ENCODE peak calls at places on chromosomes 5 and 9, in seven cellular contexts. H is stimulated activated CD8-positive, alpha-beta memory T cell treated with anti-CD3 and anti-CD28 coated beads, Interleukin-7, amount 100 ng/mL, for 24 hours; Q is body of pancreas; N is NCI-H187; I is NCI-H82; O is hepatocyte; J is GM18507. X is an unnamed sample.
A peak's percentile ranks its signal among the peaks of the same experiment; 100 is the strongest.

GRCh38 chr5:4271193-4271592 is 675.6 kb downstream of the IRX1 start:
- DNase-seq in O (no peak), H (no peak), N (no peak), I (no peak), J (no peak), Q (no peak), X (no peak)

GRCh38 chr9:111668026-111668573 is 6.7 kb downstream of the GNG10 start:
- DNase-seq in N (no peak), J (no peak), Q (no peak), O (no peak), H (no peak), I (no peak), X (no peak)

GRCh38 chr9:129319938-129320481 is 141.9 kb upstream of the IER5L start:
- DNase-seq in Q (no peak), I (no peak), H (no peak), J (no peak), O (no peak), N (no peak), X (no peak)

GRCh38 chr5:72408127-72408526 is 88.0 kb downstream of the PTCD2 start:
- DNase-seq in N (no peak), Q (no peak), I (no peak), O (no peak), H (no peak), J (no peak), X (no peak)

GRCh38 chr9:12272471-12273072 is 420.6 kb upstream of the TYRP1 start:
- DNase-seq in H (no peak), I (no peak), Q (no peak), N (no peak), O (peak; percentile 19), J (no peak), X (no peak)

GRCh38 chr5:137672001-137672400 is 63.9 kb downstream of the KLHL3 start:
- DNase-seq in J (no peak), I (no peak), N (no peak), Q (peak; percentile 95), O (no peak), H (no peak), X (no peak)

GRCh38 chr5:102681403-102681983 is 73.6 kb upstream of the PAM start:
- DNase-seq in I (peak; percentile 82), N (peak; percentile 49), Q (peak; percentile 84), J (peak; percentile 9), O (peak; percentile 82), H (peak; percentile 34), X (peak; percentile 51)

GRCh38 chr9:69798737-69799136 is 21.9 kb upstream of the CFAP95 start:
- DNase-seq in J (no peak), N (no peak), H (no peak), Q (no peak), O (no peak), I (peak; percentile 27), X (no peak)

GRCh38 chr9:122140368-122141193 is 19.0 kb downstream of the NDUFA8 start:
- DNase-seq in N (no peak), H (no peak), O (no peak), J (no peak), Q (no peak), I (no peak), X (no peak)

GRCh38 chr5:52906845-52907244 is 82.3 kb upstream of the ITGA2 start:
- DNase-seq in H (no peak), J (no peak), Q (no peak), N (no peak), I (no peak), O (no peak), X (no peak)

GRCh38 chr5:57171818-57172465 is 1.9 kb upstream of the GPBP1 start:
- DNase-seq in H (no peak), N (no peak), Q (no peak), I (peak; percentile 22), O (peak; percentile 60), J (no peak), X (no peak)

GRCh38 chr9:99192786-99193465 is 28.8 kb downstream of the ALG2 start:
- DNase-seq in I (peak; percentile 41), O (no peak), Q (no peak), N (no peak), H (no peak), J (no peak), X (no peak)

GRCh38 chr5:33810491-33811120 is 81.2 kb downstream of the ADAMTS12 start:
- DNase-seq in N (no peak), J (no peak), Q (peak; percentile 12), I (no peak), O (no peak), H (no peak), X (no peak)

GRCh38 chr5:41908374-41909079 is 4.4 kb downstream of the RIMOC1 start:
- DNase-seq in Q (no peak), H (no peak), N (no peak), O (no peak), J (no peak), I (no peak), X (no peak)

GRCh38 chr5:179124853-179125788 is 64.9 kb downstream of the ZNF354C start:
- DNase-seq in O (no peak), J (no peak), N (no peak), H (no peak), I (no peak), Q (no peak), X (no peak)

GRCh38 chr5:135210286-135211055 is 176.4 kb upstream of the PITX1 start:
- DNase-seq in O (no peak), H (no peak), Q (no peak), N (no peak), I (no peak), J (no peak), X (no peak)

GRCh38 chr5:9054821-9055589 is 490.9 kb downstream of the SEMA5A start:
- DNase-seq in O (no peak), I (no peak), Q (no peak), J (no peak), H (no peak), N (no peak), X (no peak)

GRCh38 chr9:7185612-7186011 is 427.8 kb downstream of the KDM4C start:
- DNase-seq in J (no peak), Q (no peak), H (no peak), N (no peak), I (no peak), O (peak; percentile 32), X (no peak)

GRCh38 chr5:168528521-168529360 is at the start of gene FBLL1:
- DNase-seq in I (peak; percentile 77), Q (peak; percentile 31), H (peak; percentile 9), O (peak; percentile 60), J (no peak), N (no peak), X (no peak)

GRCh38 chr5:3490962-3491477 is 104.6 kb upstream of the IRX1 start:
- DNase-seq in O (no peak), H (no peak), N (no peak), J (no peak), I (no peak), Q (no peak), X (peak; percentile 27)

GRCh38 chr5:117218789-117219188 is 644.2 kb upstream of the SEMA6A start:
- DNase-seq in Q (no peak), H (no peak), J (no peak), N (no peak), O (no peak), I (no peak), X (no peak)

GRCh38 chr9:79940919-79941318 is 369.2 kb downstream of the TLE4 start:
- DNase-seq in N (no peak), J (no peak), I (no peak), Q (no peak), H (no peak), O (no peak), X (no peak)

X was measured in NCI-H1436 treated with DMSO at 0.1 percent for 48 hours.